ENCODE peak calls at places on chromosome 12, in eight cellular contexts. One of them, this sample, is unnamed.

GRCh38 chr12:112176321-112177010 is 51.1 kb downstream of the TRAFD1 start:
- DNase-seq in activated naive CD4-positive, alpha-beta T cell treated with Interleukin-2 at 50 U/mL for 16 hours: no peak
- DNase-seq in endothelial cell: no peak
- DNase-seq in HTR-8/SVneo: no peak
- DNase-seq in COR-L47: no peak
- DNase-seq in skeletal muscle cell: no peak
- DNase-seq in neuronal stem cell: no peak
- DNase-seq in GM03348: no peak
- DNase-seq in this sample: no peak

GRCh38 chr12:47303207-47303606 is 223.4 kb upstream of the AMIGO2 start:
- DNase-seq in activated naive CD4-positive, alpha-beta T cell treated with Interleukin-2 at 50 U/mL for 16 hours: no peak
- DNase-seq in endothelial cell: no peak
- DNase-seq in HTR-8/SVneo: no peak
- DNase-seq in COR-L47: no peak
- DNase-seq in skeletal muscle cell: no peak
- DNase-seq in neuronal stem cell: no peak
- DNase-seq in GM03348: no peak
- DNase-seq in this sample: peak; percentile 38

GRCh38 chr12:4911316-4911994 is 1.8 kb downstream of the KCNA1 start:
- DNase-seq in activated naive CD4-positive, alpha-beta T cell treated with Interleukin-2 at 50 U/mL for 16 hours: no peak
- DNase-seq in endothelial cell: no peak
- DNase-seq in HTR-8/SVneo: no peak
- DNase-seq in COR-L47: no peak
- DNase-seq in skeletal muscle cell: no peak
- DNase-seq in neuronal stem cell: no peak
- DNase-seq in GM03348: no peak
- DNase-seq in this sample: no peak

GRCh38 chr12:105507311-105508035 is 177.0 kb downstream of the C12orf75 start:
- DNase-seq in activated naive CD4-positive, alpha-beta T cell treated with Interleukin-2 at 50 U/mL for 16 hours: no peak
- DNase-seq in endothelial cell: no peak
- DNase-seq in HTR-8/SVneo: no peak
- DNase-seq in COR-L47: no peak
- DNase-seq in skeletal muscle cell: no peak
- DNase-seq in neuronal stem cell: no peak
- DNase-seq in GM03348: no peak
- DNase-seq in this sample: peak; percentile 65

GRCh38 chr12:53560386-53560785 is 53.1 kb upstream of the NPFF start:
- DNase-seq in activated naive CD4-positive, alpha-beta T cell treated with Interleukin-2 at 50 U/mL for 16 hours: no peak
- DNase-seq in endothelial cell: no peak
- DNase-seq in HTR-8/SVneo: no peak
- DNase-seq in COR-L47: no peak
- DNase-seq in skeletal muscle cell: peak; percentile 85
- DNase-seq in neuronal stem cell: no peak
- DNase-seq in GM03348: peak; percentile 80
- DNase-seq in this sample: no peak

GRCh38 chr12:46154221-46154975 is 114.4 kb downstream of the SLC38A1 start:
- DNase-seq in activated naive CD4-positive, alpha-beta T cell treated with Interleukin-2 at 50 U/mL for 16 hours: no peak
- DNase-seq in endothelial cell: no peak
- DNase-seq in HTR-8/SVneo: peak; percentile 30
- DNase-seq in COR-L47: no peak
- DNase-seq in skeletal muscle cell: peak; percentile 34
- DNase-seq in neuronal stem cell: no peak
- DNase-seq in GM03348: peak; percentile 59
- DNase-seq in this sample: peak; percentile 30

GRCh38 chr12:74689071-74689655 is 151.5 kb downstream of the ATXN7L3B start:
- DNase-seq in activated naive CD4-positive, alpha-beta T cell treated with Interleukin-2 at 50 U/mL for 16 hours: no peak
- DNase-seq in endothelial cell: no peak
- DNase-seq in HTR-8/SVneo: peak; percentile 8
- DNase-seq in COR-L47: no peak
- DNase-seq in skeletal muscle cell: peak; percentile 18
- DNase-seq in neuronal stem cell: peak; percentile 4
- DNase-seq in GM03348: peak; percentile 45
- DNase-seq in this sample: peak; percentile 49

GRCh38 chr12:64103821-64104220 is 118.3 kb downstream of the KICS2 start:
- DNase-seq in activated naive CD4-positive, alpha-beta T cell treated with Interleukin-2 at 50 U/mL for 16 hours: no peak
- DNase-seq in endothelial cell: no peak
- DNase-seq in HTR-8/SVneo: no peak
- DNase-seq in COR-L47: no peak
- DNase-seq in skeletal muscle cell: peak; percentile 12
- DNase-seq in neuronal stem cell: no peak
- DNase-seq in GM03348: no peak
- DNase-seq in this sample: no peak

GRCh38 chr12:131129839-131130238 is 176.1 kb downstream of the ADGRD1 start:
- DNase-seq in activated naive CD4-positive, alpha-beta T cell treated with Interleukin-2 at 50 U/mL for 16 hours: no peak
- DNase-seq in endothelial cell: no peak
- DNase-seq in HTR-8/SVneo: no peak
- DNase-seq in COR-L47: no peak
- DNase-seq in skeletal muscle cell: no peak
- DNase-seq in neuronal stem cell: no peak
- DNase-seq in GM03348: no peak
- DNase-seq in this sample: no peak

GRCh38 chr12:92676710-92677109 is 26.1 kb upstream of the PLEKHG7 start:
- DNase-seq in activated naive CD4-positive, alpha-beta T cell treated with Interleukin-2 at 50 U/mL for 16 hours: no peak
- DNase-seq in endothelial cell: no peak
- DNase-seq in HTR-8/SVneo: no peak
- DNase-seq in COR-L47: no peak
- DNase-seq in skeletal muscle cell: no peak
- DNase-seq in neuronal stem cell: no peak
- DNase-seq in GM03348: no peak
- DNase-seq in this sample: no peak

GRCh38 chr12:58463050-58463449 is 457.3 kb downstream of the LRIG3 start:
- DNase-seq in activated naive CD4-positive, alpha-beta T cell treated with Interleukin-2 at 50 U/mL for 16 hours: no peak
- DNase-seq in endothelial cell: no peak
- DNase-seq in HTR-8/SVneo: no peak
- DNase-seq in COR-L47: no peak
- DNase-seq in skeletal muscle cell: no peak
- DNase-seq in neuronal stem cell: no peak
- DNase-seq in GM03348: no peak
- DNase-seq in this sample: no peak

GRCh38 chr12:116498471-116498870 is 60.7 kb upstream of the MAP1LC3B2 start:
- DNase-seq in activated naive CD4-positive, alpha-beta T cell treated with Interleukin-2 at 50 U/mL for 16 hours: no peak
- DNase-seq in endothelial cell: no peak
- DNase-seq in HTR-8/SVneo: no peak
- DNase-seq in COR-L47: no peak
- DNase-seq in skeletal muscle cell: no peak
- DNase-seq in neuronal stem cell: no peak
- DNase-seq in GM03348: peak; percentile 74
- DNase-seq in this sample: no peak

GRCh38 chr12:127119600-127120140 is 1147.3 kb upstream of the TMEM132C start:
- DNase-seq in activated naive CD4-positive, alpha-beta T cell treated with Interleukin-2 at 50 U/mL for 16 hours: no peak
- DNase-seq in endothelial cell: no peak
- DNase-seq in HTR-8/SVneo: no peak
- DNase-seq in COR-L47: no peak
- DNase-seq in skeletal muscle cell: no peak
- DNase-seq in neuronal stem cell: no peak
- DNase-seq in GM03348: no peak
- DNase-seq in this sample: no peak

GRCh38 chr12:18644564-18644963 is 93.2 kb downstream of the PLCZ1 start:
- DNase-seq in activated naive CD4-positive, alpha-beta T cell treated with Interleukin-2 at 50 U/mL for 16 hours: no peak
- DNase-seq in endothelial cell: no peak
- DNase-seq in HTR-8/SVneo: no peak
- DNase-seq in COR-L47: no peak
- DNase-seq in skeletal muscle cell: no peak
- DNase-seq in neuronal stem cell: no peak
- DNase-seq in GM03348: no peak
- DNase-seq in this sample: no peak

GRCh38 chr12:11894890-11895289 is 175.8 kb upstream of the BCL2L14 start:
- DNase-seq in activated naive CD4-positive, alpha-beta T cell treated with Interleukin-2 at 50 U/mL for 16 hours: no peak
- DNase-seq in endothelial cell: no peak
- DNase-seq in HTR-8/SVneo: no peak
- DNase-seq in COR-L47: no peak
- DNase-seq in skeletal muscle cell: no peak
- DNase-seq in neuronal stem cell: no peak
- DNase-seq in GM03348: no peak
- DNase-seq in this sample: no peak

GRCh38 chr12:61891632-61892031 is 368.6 kb upstream of the USP15 start:
- DNase-seq in activated naive CD4-positive, alpha-beta T cell treated with Interleukin-2 at 50 U/mL for 16 hours: no peak
- DNase-seq in endothelial cell: no peak
- DNase-seq in HTR-8/SVneo: peak; percentile 8
- DNase-seq in COR-L47: no peak
- DNase-seq in skeletal muscle cell: no peak
- DNase-seq in neuronal stem cell: no peak
- DNase-seq in GM03348: no peak
- DNase-seq in this sample: no peak

GRCh38 chr12:121033625-121034349 is 5.3 kb downstream of the OASL start:
- DNase-seq in activated naive CD4-positive, alpha-beta T cell treated with Interleukin-2 at 50 U/mL for 16 hours: peak; percentile 69
- DNase-seq in endothelial cell: no peak
- DNase-seq in HTR-8/SVneo: peak; percentile 59
- DNase-seq in COR-L47: no peak
- DNase-seq in skeletal muscle cell: peak; percentile 29
- DNase-seq in neuronal stem cell: no peak
- DNase-seq in GM03348: peak; percentile 26
- DNase-seq in this sample: peak; percentile 89

GRCh38 chr12:62834406-62834805 is 100.5 kb downstream of the PPM1H start:
- DNase-seq in activated naive CD4-positive, alpha-beta T cell treated with Interleukin-2 at 50 U/mL for 16 hours: no peak
- DNase-seq in endothelial cell: no peak
- DNase-seq in HTR-8/SVneo: no peak
- DNase-seq in COR-L47: no peak
- DNase-seq in skeletal muscle cell: no peak
- DNase-seq in neuronal stem cell: no peak
- DNase-seq in GM03348: no peak
- DNase-seq in this sample: no peak

GRCh38 chr12:7439579-7440505 is 4.1 kb downstream of the CD163L1 start:
- DNase-seq in activated naive CD4-positive, alpha-beta T cell treated with Interleukin-2 at 50 U/mL for 16 hours: peak; percentile 35
- DNase-seq in endothelial cell: peak; percentile 64
- DNase-seq in HTR-8/SVneo: no peak
- DNase-seq in COR-L47: no peak
- DNase-seq in skeletal muscle cell: peak; percentile 18
- DNase-seq in neuronal stem cell: peak; percentile 48
- DNase-seq in GM03348: peak; percentile 53
- DNase-seq in this sample: no peak